ENCODE peak calls at places on chromosomes 2 and 18, in five cellular contexts. D is cerebellar cortex; S is upper lobe of right lung; O is central memory CD8-positive, alpha-beta T cell; J is NCI-H2081. C is an unnamed sample.

GRCh38 chr18:79552140-79552631 is 127.4 kb upstream of the CTDP1 start:
- DNase-seq in D (no peak), S (no peak), J (no peak), O (no peak), C (no peak)

GRCh38 chr2:137231616-137232015 is 466.3 kb downstream of the THSD7B start:
- DNase-seq in D (no peak), J (no peak), O (no peak), S (no peak), C (no peak)

GRCh38 chr2:68537872-68538271 is 70.5 kb downstream of the APLF start:
- DNase-seq in J (no peak), O (no peak), S (no peak), D (no peak), C (no peak)

GRCh38 chr2:209960676-209961630 is 41.5 kb upstream of the RPE start:
- DNase-seq in O (no peak), J (peak; percentile 41), D (peak; percentile 67), S (no peak), C (peak; percentile 73)

GRCh38 chr18:61079714-61080113 is 253.5 kb upstream of the CDH20 start:
- DNase-seq in D (no peak), O (no peak), J (no peak), S (no peak), C (no peak)

GRCh38 chr18:24601624-24602023 is 141.2 kb downstream of the HRH4 start:
- DNase-seq in S (no peak), O (no peak), J (no peak), D (peak; percentile 78), C (no peak)

GRCh38 chr2:40448476-40449079 is 3.3 kb downstream of the SLC8A1 start:
- DNase-seq in D (peak; percentile 63), S (no peak), O (no peak), J (peak; percentile 48), C (peak; percentile 62)

GRCh38 chr2:101124684-101125366 is 26.4 kb downstream of the TBC1D8 start:
- DNase-seq in J (no peak), O (no peak), S (peak; percentile 70), D (peak; percentile 46), C (no peak)

GRCh38 chr18:55088561-55088960 is 129.3 kb upstream of the CCDC68 start:
- DNase-seq in O (no peak), J (no peak), S (no peak), D (no peak), C (no peak)

GRCh38 chr2:237591021-237591370 is 462 bp upstream of the RAB17 start:
- DNase-seq in O (no peak), J (peak; percentile 41), D (no peak), S (peak; percentile 88), C (no peak)

GRCh38 chr2:147450661-147451060 is 394.2 kb upstream of the ACVR2A start:
- DNase-seq in S (no peak), O (no peak), D (no peak), J (no peak), C (no peak)

GRCh38 chr2:75276093-75277055 is 77.1 kb upstream of the TACR1 start:
- DNase-seq in D (no peak), J (no peak), O (no peak), S (no peak), C (no peak)

GRCh38 chr2:121721926-121722325 is 14.7 kb downstream of the NIFK start:
- DNase-seq in D (no peak), S (no peak), O (no peak), J (no peak), C (no peak)

GRCh38 chr18:24819141-24819890 is 358.9 kb downstream of the HRH4 start:
- DNase-seq in D (peak; percentile 97), J (no peak), O (no peak), S (no peak), C (no peak)

GRCh38 chr2:160993543-160994090 is 166.6 kb upstream of the TANK start:
- DNase-seq in J (no peak), O (no peak), S (no peak), D (no peak), C (no peak)

GRCh38 chr2:98917031-98917459 is 19.0 kb downstream of the CRACDL start:
- DNase-seq in J (no peak), S (no peak), D (peak; percentile 52), O (no peak), C (peak; percentile 39)

GRCh38 chr2:144198116-144198515 is 321.8 kb downstream of the ZEB2 start:
- DNase-seq in J (no peak), D (no peak), O (no peak), S (no peak), C (no peak)

GRCh38 chr2:188884552-188884951 is 89.6 kb upstream of the COL3A1 start:
- DNase-seq in D (no peak), J (no peak), S (no peak), O (no peak), C (no peak)

GRCh38 chr18:63307555-63308200 is 11.9 kb downstream of the BCL2 start:
- DNase-seq in D (peak; percentile 53), S (no peak), J (no peak), O (no peak), C (peak; percentile 52)

GRCh38 chr2:22281033-22281432 is 1103.9 kb upstream of the KLHL29 start:
- DNase-seq in D (no peak), O (no peak), S (no peak), J (peak; percentile 25), C (peak; percentile 49)

GRCh38 chr2:64644240-64645013 is 9.3 kb downstream of the SERTAD2 start:
- DNase-seq in J (peak; percentile 22), O (no peak), S (peak; percentile 84), D (peak; percentile 74), C (peak; percentile 82)

GRCh38 chr2:239502430-239503221 is 101.8 kb upstream of the HDAC4 start:
- DNase-seq in S (peak; percentile 93), J (peak; percentile 25), O (no peak), D (no peak), C (no peak)

GRCh38 chr2:43251171-43251731 is 24.8 kb upstream of the ZFP36L2 start:
- DNase-seq in S (peak; percentile 26), J (no peak), D (peak; percentile 15), O (no peak), C (no peak)

GRCh38 chr2:238423561-238424312 is 3.0 kb upstream of the ASB1 start:
- DNase-seq in S (no peak), D (no peak), O (no peak), J (no peak), C (no peak)

GRCh38 chr2:218067523-218067922 is 1.5 kb upstream of the RUFY4 start:
- DNase-seq in J (no peak), S (no peak), O (no peak), D (no peak), C (no peak)

GRCh38 chr2:74566423-74567085 is 12.0 kb downstream of the DOK1 start:
- DNase-seq in O (no peak), D (no peak), J (no peak), S (no peak), C (no peak)

GRCh38 chr2:99608092-99608491 is 118.3 kb upstream of the REV1 start:
- DNase-seq in S (no peak), J (no peak), D (peak; percentile 38), O (no peak), C (no peak)

GRCh38 chr2:165889158-165889557 is 64.4 kb downstream of the TTC21B start:
- DNase-seq in S (no peak), J (no peak), O (no peak), D (no peak), C (peak; percentile 27)

GRCh38 chr2:69660084-69660483 is 16.5 kb upstream of the AAK1 start:
- DNase-seq in O (no peak), S (no peak), J (no peak), D (no peak), C (no peak)

GRCh38 chr2:38602136-38602731 is 494 bp downstream of the HNRNPLL start:
- DNase-seq in S (peak; percentile 71), J (peak; percentile 37), O (no peak), D (peak; percentile 25), C (no peak)